ENCODE peak calls at places on chromosomes 7 and 10, in six cellular contexts. G, Y, C, N, O and T are unnamed samples.

GRCh38 chr7:23679898-23680416 is at the start of gene FAM221A:
- DNase-seq in G (peak; percentile 85), C (peak; percentile 84), Y (peak; percentile 74), O (peak; percentile 55), N (peak; percentile 90), T (peak; percentile 66)

GRCh38 chr7:96017877-96018276 is 245.5 kb downstream of the DYNC1I1 start:
- DNase-seq in O (no peak), Y (no peak), C (no peak), G (no peak), N (no peak), T (no peak)

GRCh38 chr10:71981024-71981867 is 17.1 kb downstream of the CHST3 start:
- DNase-seq in C (no peak), O (peak; percentile 70), G (no peak), Y (no peak), N (no peak), T (no peak)

GRCh38 chr7:66321283-66321682 is 116.1 kb downstream of the TPST1 start:
- DNase-seq in Y (no peak), C (no peak), G (peak; percentile 16), N (no peak), O (no peak), T (no peak)

GRCh38 chr7:82762880-82763279 is 319.3 kb upstream of the CACNA2D1 start:
- DNase-seq in O (no peak), G (no peak), Y (no peak), C (no peak), N (no peak), T (no peak)

GRCh38 chr7:132240821-132241422 is 335.3 kb downstream of the PLXNA4 start:
- DNase-seq in N (no peak), G (no peak), Y (no peak), C (no peak), O (no peak), T (no peak)

GRCh38 chr10:24208661-24209420 is at the start of gene KIAA1217:
- DNase-seq in G (peak; percentile 62), C (no peak), O (peak; percentile 46), N (peak; percentile 46), Y (no peak), T (no peak)

GRCh38 chr10:92419740-92420553 is 129.0 kb downstream of the MARCHF5 start:
- DNase-seq in O (peak; percentile 12), C (peak; percentile 43), N (peak; percentile 42), Y (no peak), G (no peak), T (no peak)

GRCh38 chr10:22335204-22335956 is 9.9 kb upstream of the SPAG6 start:
- DNase-seq in N (peak; percentile 49), G (no peak), O (peak; percentile 37), Y (peak; percentile 78), C (peak; percentile 39), T (peak; percentile 54)

GRCh38 chr10:87579563-87579962 is 74.9 kb downstream of the MINPP1 start:
- DNase-seq in O (no peak), C (no peak), Y (no peak), G (no peak), N (no peak), T (no peak)

GRCh38 chr10:85615556-85615955 is 751.0 kb downstream of the GRID1 start:
- DNase-seq in Y (no peak), C (no peak), O (no peak), G (no peak), N (no peak), T (no peak)

GRCh38 chr10:97888641-97889262 is 39.1 kb downstream of the GOLGA7B start:
- DNase-seq in G (no peak), O (peak; percentile 55), C (no peak), N (no peak), Y (no peak), T (no peak)

GRCh38 chr7:1611708-1612241 is 41.9 kb upstream of the PSMG3 start:
- DNase-seq in O (peak; percentile 92), N (no peak), G (no peak), C (no peak), Y (no peak), T (no peak)

GRCh38 chr7:4675771-4676373 is 6.2 kb upstream of the FOXK1 start:
- DNase-seq in G (no peak), N (no peak), O (no peak), Y (no peak), C (no peak), T (no peak)

GRCh38 chr10:117002206-117002605 is 2.8 kb downstream of the SHTN1 start:
- DNase-seq in C (no peak), O (no peak), N (no peak), Y (no peak), G (no peak), T (no peak)

GRCh38 chr7:43880596-43880995 is 11.3 kb upstream of the MRPS24 start:
- DNase-seq in C (no peak), N (no peak), G (no peak), Y (no peak), O (no peak), T (no peak)

GRCh38 chr10:17348111-17349008 is 106.0 kb downstream of the ST8SIA6 start:
- DNase-seq in G (peak; percentile 12), N (peak; percentile 63), C (peak; percentile 22), O (peak; percentile 90), Y (no peak), T (no peak)

GRCh38 chr7:55641273-55641691 is 69.0 kb upstream of the VOPP1 start:
- DNase-seq in O (peak; percentile 69), C (no peak), G (peak; percentile 66), N (peak; percentile 27), Y (peak; percentile 63), T (no peak)

GRCh38 chr7:97006146-97006950 is 995 bp downstream of the DLX6 start:
- DNase-seq in Y (no peak), G (peak; percentile 32), C (no peak), N (no peak), O (peak; percentile 1), T (no peak)

GRCh38 chr10:35135861-35136260 is 9.2 kb downstream of the CREM start:
- DNase-seq in O (no peak), C (no peak), G (no peak), N (no peak), Y (no peak), T (no peak)

GRCh38 chr10:132904169-132904813 is 38.1 kb downstream of the CFAP46 start:
- DNase-seq in G (no peak), Y (no peak), C (peak; percentile 12), O (peak; percentile 5), N (no peak), T (no peak)

GRCh38 chr10:34650156-34650555 is 164.9 kb downstream of the PARD3 start:
- DNase-seq in C (no peak), O (peak; percentile 8), Y (no peak), N (no peak), G (no peak), T (no peak)

GRCh38 chr7:24508301-24508700 is 65.0 kb upstream of the PALS2 start:
- DNase-seq in N (no peak), C (no peak), Y (no peak), G (no peak), O (no peak), T (no peak)

GRCh38 chr10:113961261-113961938 is 82.3 kb upstream of the ADRB1 start:
- DNase-seq in C (no peak), N (no peak), Y (peak; percentile 91), O (no peak), G (no peak), T (peak; percentile 70)

GRCh38 chr7:105677803-105678583 is 96.7 kb upstream of the EFCAB10 start:
- DNase-seq in G (no peak), Y (peak; percentile 65), C (peak; percentile 54), N (peak; percentile 31), O (no peak), T (peak; percentile 36)

GRCh38 chr10:119079572-119080520 is 771 bp downstream of the EIF3A start:
- DNase-seq in O (peak; percentile 57), C (peak; percentile 65), N (peak; percentile 82), G (peak; percentile 60), Y (no peak), T (peak; percentile 44)

GRCh38 chr10:92279297-92279696 is 11.6 kb downstream of the CPEB3 start:
- DNase-seq in G (no peak), Y (no peak), C (no peak), N (no peak), O (no peak), T (no peak)

GRCh38 chr7:395643-396042 is 105.7 kb downstream of the FOXL3 start:
- DNase-seq in Y (no peak), N (no peak), G (no peak), O (no peak), C (no peak), T (no peak)
- H3K9me3 ChIP-seq in Y (peaks cover 27% of the 10 kb centered on the region), N (peaks cover 21% of the 10 kb centered on the region), G (no peaks in the 10 kb centered on the region), O (peaks cover 21% of the 10 kb centered on the region), C (peaks cover 27% of the 10 kb centered on the region), T (no peaks in the 10 kb centered on the region)

GRCh38 chr7:158512869-158513268 is 74.8 kb downstream of the PTPRN2 start:
- DNase-seq in N (no peak), Y (no peak), O (no peak), C (no peak), G (no peak), T (no peak)
- H3K9me3 ChIP-seq in N (peaks cover 16% of the 10 kb centered on the region), Y (peaks cover 17% of the 10 kb centered on the region), O (peaks cover 5% of the 10 kb centered on the region), C (peaks cover 34% of the 10 kb centered on the region), G (no peaks in the 10 kb centered on the region), T (no peaks in the 10 kb centered on the region)

DNA sequence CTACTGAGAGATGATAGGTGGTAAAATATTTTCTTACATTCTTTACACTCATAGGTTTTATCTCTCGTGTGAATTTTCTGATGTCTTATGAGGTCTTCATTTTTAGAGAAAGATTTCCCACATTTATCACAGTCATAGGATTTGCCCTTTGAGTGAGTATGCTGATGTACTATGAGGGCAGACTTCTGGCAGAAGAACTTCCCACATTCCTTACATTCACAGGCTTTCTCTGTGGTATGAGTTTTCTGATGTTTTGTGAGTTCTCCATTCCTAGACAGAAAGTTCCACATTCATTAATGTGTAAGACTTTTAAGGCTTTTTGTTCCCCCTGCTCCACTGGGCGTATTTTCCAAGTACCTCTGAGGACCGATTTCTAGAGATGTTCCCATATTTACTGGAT is 23.5 kb downstream of the ZNF25 start:
- DNase-seq in Y (no peak), G (no peak), C (no peak), O (no peak), N (no peak), T (no peak)
- H3K9me3 ChIP-seq in Y (peaks cover 28% of the 10 kb centered on the region), G (no peaks in the 10 kb centered on the region), C (no peaks in the 10 kb centered on the region), O (peaks cover 17% of the 10 kb centered on the region), N (no peaks in the 10 kb centered on the region), T (peaks cover 14% of the 10 kb centered on the region)

GRCh38 chr7:68438016-68438415 is 1160.3 kb upstream of the AUTS2 start:
- DNase-seq in C (no peak), Y (no peak), G (no peak), N (no peak), O (no peak), T (no peak)

GRCh38 chr7:68434857-68435256 is 1163.4 kb upstream of the AUTS2 start:
- DNase-seq in O (no peak), C (no peak), Y (no peak), N (no peak), G (no peak), T (no peak)

GRCh38 chr7:68429376-68430117 is 1168.7 kb upstream of the AUTS2 start:
- DNase-seq in N (no peak), Y (no peak), O (no peak), G (no peak), C (no peak), T (no peak)

GRCh38 chr7:68432585-68432984 is 1165.7 kb upstream of the AUTS2 start:
- DNase-seq in Y (no peak), C (no peak), G (no peak), O (no peak), N (no peak), T (no peak)

DNA sequence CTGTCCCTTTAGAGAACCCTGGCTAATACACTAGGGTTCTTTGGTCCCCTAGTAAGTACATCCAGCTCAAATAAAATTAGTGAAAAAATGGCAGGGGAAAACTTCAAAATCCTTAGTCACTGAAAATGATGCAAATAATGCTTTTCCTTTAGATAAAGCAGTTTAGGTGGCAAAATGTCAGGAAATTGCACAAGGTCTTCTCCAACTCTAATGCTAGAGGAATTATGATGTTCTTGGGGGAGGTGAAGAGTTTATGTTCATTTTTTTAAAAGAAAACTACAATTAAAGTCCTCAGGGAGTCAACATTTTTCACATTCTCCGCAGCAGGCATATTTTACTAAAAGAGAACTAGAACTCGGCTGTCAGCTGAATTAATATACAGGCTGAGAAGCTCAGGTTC is 1164.8 kb upstream of the AUTS2 start:
- DNase-seq in G (no peak), C (no peak), N (no peak), O (peak; percentile 5), Y (no peak), T (no peak)
- H3K9me3 ChIP-seq in G (no peaks in the 10 kb centered on the region), C (no peaks in the 10 kb centered on the region), N (no peaks in the 10 kb centered on the region), O (no peaks in the 10 kb centered on the region), Y (no peaks in the 10 kb centered on the region), T (no peaks in the 10 kb centered on the region)